ENCODE peak calls at places on chromosomes 2 and 18, in five cellular contexts. V, R, T, L and P are unnamed samples.

GRCh38 chr2:106885981-106886915 is at the start of gene ST6GAL2:
- DNase-seq in V (no peak), R (peak; percentile 27), T (peak; percentile 39), L (peak; percentile 29), P (no peak)

GRCh38 chr2:58449286-58450010 is 208.3 kb upstream of the FANCL start:
- DNase-seq in V (no peak), R (no peak), T (peak; percentile 26), L (no peak), P (no peak)

GRCh38 chr18:32243358-32243757 is 53.5 kb downstream of the MEP1B start:
- DNase-seq in V (no peak), R (no peak), T (no peak), L (no peak), P (no peak)

GRCh38 chr2:137178955-137179377 is 413.6 kb downstream of the THSD7B start:
- DNase-seq in V (no peak), R (no peak), T (peak; percentile 75), L (peak; percentile 82), P (no peak)

GRCh38 chr18:27423581-27423980 is 238.5 kb upstream of the CHST9 start:
- DNase-seq in V (no peak), R (no peak), T (no peak), L (no peak), P (no peak)

GRCh38 chr2:172329404-172330059 is 97.9 kb upstream of the ITGA6 start:
- DNase-seq in V (no peak), R (peak; percentile 42), T (no peak), L (no peak), P (peak; percentile 15)

GRCh38 chr2:17470855-17471641 is 47.2 kb downstream of the RAD51AP2 start:
- DNase-seq in V (no peak), R (no peak), T (peak; percentile 38), L (peak; percentile 66), P (no peak)

GRCh38 chr18:35707674-35708073 is 126.1 kb downstream of the GALNT1 start:
- DNase-seq in V (no peak), R (no peak), T (no peak), L (no peak), P (no peak)

GRCh38 chr2:133937669-133938068 is 316.2 kb upstream of the MGAT5 start:
- DNase-seq in V (no peak), R (no peak), T (no peak), L (no peak), P (no peak)

GRCh38 chr2:98086491-98087446 is at the start of gene VWA3B:
- DNase-seq in V (peak; percentile 15), R (no peak), T (peak; percentile 73), L (peak; percentile 78), P (no peak)

GRCh38 chr2:192087398-192087958 is 107.3 kb downstream of the TMEFF2 start:
- DNase-seq in V (no peak), R (no peak), T (no peak), L (no peak), P (no peak)

GRCh38 chr2:189312643-189313042 is 128.6 kb upstream of the WDR75 start:
- DNase-seq in V (no peak), R (no peak), T (no peak), L (no peak), P (no peak)

GRCh38 chr18:45854036-45854586 is 28.6 kb downstream of the SIGLEC15 start:
- DNase-seq in V (no peak), R (no peak), T (no peak), L (no peak), P (no peak)

GRCh38 chr2:119484834-119485233 is 39.4 kb downstream of the SCTR start:
- DNase-seq in V (no peak), R (no peak), T (no peak), L (no peak), P (no peak)

GRCh38 chr2:36577884-36578283 is 20.1 kb downstream of the FEZ2 start:
- DNase-seq in V (no peak), R (no peak), T (no peak), L (no peak), P (no peak)
- H3K27ac ChIP-seq in V (no peak overlapping the region), R (no peak overlapping the region), T (no peak overlapping the region), L (no peak overlapping the region), P (no peak overlapping the region)

GRCh38 chr2:176553685-176554106 is 284.5 kb downstream of the MTX2 start:
- DNase-seq in V (peak; percentile 7), R (peak; percentile 63), T (peak; percentile 87), L (peak; percentile 43), P (peak; percentile 17)
- H3K27ac ChIP-seq in V (no peak overlapping the region), R (peak overlapping the region; percentile 58), T (peak overlapping the region; percentile 79), L (no peak overlapping the region), P (no peak overlapping the region)

GRCh38 chr2:50672286-50672685 is 359.6 kb downstream of the NRXN1 start:
- DNase-seq in V (no peak), R (no peak), T (no peak), L (no peak), P (no peak)

GRCh38 chr2:50674876-50675275 is 357.1 kb downstream of the NRXN1 start:
- DNase-seq in V (no peak), R (no peak), T (no peak), L (peak; percentile 2), P (no peak)
- H3K27ac ChIP-seq in V (no peak overlapping the region), R (no peak overlapping the region), T (no peak overlapping the region), L (no peak overlapping the region), P (no peak overlapping the region)

GRCh38 chr2:84532291-84532690 is 16.0 kb downstream of the DNAH6 start:
- DNase-seq in V (no peak), R (no peak), T (peak; percentile 8), L (no peak), P (no peak)

GRCh38 chr2:84527137-84528129 is 11.1 kb downstream of the DNAH6 start:
- DNase-seq in V (no peak), R (no peak), T (peak; percentile 30), L (peak; percentile 5), P (no peak)

DNA sequence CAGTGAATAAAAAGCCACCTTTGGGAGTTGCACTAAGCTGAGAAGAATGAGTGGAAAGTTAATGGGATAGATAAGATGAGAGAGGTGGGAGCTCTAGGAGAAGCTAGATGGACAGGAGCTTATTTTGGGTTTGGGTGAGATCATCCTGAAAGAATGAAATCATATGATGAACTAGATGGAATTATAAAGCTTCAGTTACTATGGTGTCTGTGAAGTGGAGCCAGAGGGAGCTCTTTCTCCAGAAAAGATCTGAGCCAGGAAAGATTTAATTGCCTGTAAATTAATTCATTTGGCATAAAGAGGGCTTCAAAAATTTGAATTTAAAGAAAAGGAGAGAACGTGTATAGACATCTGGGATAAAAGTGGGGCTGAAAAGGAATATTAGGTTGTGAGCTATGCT is 10.3 kb downstream of the DNAH6 start:
- DNase-seq in V (peak; percentile 12), R (no peak), T (peak; percentile 40), L (no peak), P (no peak)
- H3K27ac ChIP-seq in V (no peak overlapping the region), R (no peak overlapping the region), T (no peak overlapping the region), L (no peak overlapping the region), P (no peak overlapping the region)

GRCh38 chr18:44705075-44705474 is 24.4 kb downstream of the SETBP1 start:
- DNase-seq in V (no peak), R (no peak), T (no peak), L (no peak), P (no peak)
- H3K27ac ChIP-seq in V (no peak overlapping the region), R (no peak overlapping the region), T (no peak overlapping the region), L (no peak overlapping the region), P (no peak overlapping the region)

DNA sequence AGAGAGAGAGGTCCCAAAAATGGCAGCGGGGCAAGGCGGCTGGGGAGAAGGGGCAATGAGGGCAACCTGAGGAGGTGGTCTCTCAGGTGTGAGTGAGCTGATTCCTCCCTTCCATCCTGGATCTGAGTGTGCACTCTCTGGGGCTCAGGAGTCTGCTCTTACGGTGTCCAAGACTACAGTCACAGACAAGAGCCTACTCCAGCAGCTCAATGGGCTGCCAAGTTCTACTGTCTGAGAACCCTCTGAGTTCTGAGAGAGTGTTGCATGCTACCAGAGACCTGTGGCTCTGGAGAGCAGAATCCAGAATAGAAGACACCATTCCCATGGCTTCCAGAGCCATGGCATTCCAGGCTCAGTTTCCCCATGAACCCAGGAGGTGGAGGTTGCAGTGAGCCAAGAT is 7.1 kb upstream of the PAX8 start:
- DNase-seq in V (no peak), R (no peak), T (no peak), L (no peak), P (no peak)
- H3K27ac ChIP-seq in V (no peak overlapping the region), R (no peak overlapping the region), T (no peak overlapping the region), L (no peak overlapping the region), P (no peak overlapping the region)

GRCh38 chr2:38526195-38526594 is 76.5 kb downstream of the HNRNPLL start:
- DNase-seq in V (no peak), R (no peak), T (peak; percentile 39), L (peak; percentile 37), P (no peak)

GRCh38 chr2:38528008-38528442 is 74.7 kb downstream of the HNRNPLL start:
- DNase-seq in V (no peak), R (no peak), T (peak; percentile 90), L (peak; percentile 46), P (no peak)

GRCh38 chr2:38529208-38529607 is 73.5 kb downstream of the HNRNPLL start:
- DNase-seq in V (no peak), R (no peak), T (no peak), L (no peak), P (no peak)

GRCh38 chr2:38524580-38524979 is 78.1 kb downstream of the HNRNPLL start:
- DNase-seq in V (no peak), R (no peak), T (no peak), L (no peak), P (no peak)

GRCh38 chr2:38527338-38528007 is 75.3 kb downstream of the HNRNPLL start:
- DNase-seq in V (no peak), R (no peak), T (no peak), L (no peak), P (no peak)
- H3K27ac ChIP-seq in V (no peak overlapping the region), R (peak overlapping the region; percentile 55), T (peak overlapping the region; percentile 82), L (no peak overlapping the region), P (no peak overlapping the region)

DNA sequence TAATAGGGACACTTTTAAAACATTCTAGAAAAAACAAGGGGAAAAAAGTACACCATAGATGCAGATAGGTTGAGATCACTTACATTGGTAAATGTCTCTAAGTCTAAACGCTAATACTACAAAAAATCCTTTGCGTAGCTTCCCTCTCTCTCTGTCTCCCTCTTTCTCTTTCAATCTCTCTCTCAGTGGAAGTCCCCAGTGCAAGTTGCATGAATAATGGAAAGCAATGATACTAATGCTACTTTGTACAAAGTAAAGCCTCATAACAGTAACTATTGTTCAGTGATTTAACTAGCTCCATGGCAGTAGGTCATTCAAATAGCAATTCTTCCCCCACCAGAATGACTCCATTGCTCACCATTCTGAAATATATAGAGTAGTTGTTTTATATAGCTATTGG is 12.8 kb downstream of the MEIS1 start:
- DNase-seq in V (no peak), R (no peak), T (peak; percentile 12), L (no peak), P (no peak)
- H3K27ac ChIP-seq in V (no peak overlapping the region), R (no peak overlapping the region), T (peak overlapping the region; percentile 83), L (no peak overlapping the region), P (no peak overlapping the region)

GRCh38 chr2:213225866-213226265 is 58.4 kb upstream of the SPAG16 start:
- DNase-seq in V (no peak), R (no peak), T (no peak), L (no peak), P (no peak)
- H3K27ac ChIP-seq in V (no peak overlapping the region), R (no peak overlapping the region), T (no peak overlapping the region), L (no peak overlapping the region), P (no peak overlapping the region)